ENCODE peak calls at places on chromosomes 6 and 20, in six cellular contexts. H, B, X, A, D and O are unnamed samples.

GRCh38 chr6:39312912-39313525 is 1.2 kb downstream of the KCNK17 start:
- DNase-seq in B (no peak), X (no peak), H (no peak), D (no peak), A (peak), O (no peak)

GRCh38 chr20:32301719-32302506 is 24.5 kb downstream of the KIF3B start:
- DNase-seq in X (no peak), A (no peak), D (no peak), B (no peak), H (no peak), O (no peak)

GRCh38 chr6:130600880-130601341 is 226.3 kb upstream of the SMLR1 start:
- DNase-seq in A (no peak), X (peak), B (no peak), D (peak), H (peak), O (peak)

GRCh38 chr6:21996425-21997207 is 300.2 kb downstream of the PRL start:
- DNase-seq in D (no peak), B (no peak), H (no peak), A (no peak), X (no peak), O (no peak)

GRCh38 chr6:89643411-89643810 is 4.9 kb upstream of the LYRM2 start:
- DNase-seq in B (no peak), X (no peak), H (no peak), A (no peak), D (no peak), O (no peak)

GRCh38 chr6:108689279-108690161 is 128.8 kb downstream of the FOXO3 start:
- DNase-seq in B (peak), H (peak), A (peak), X (peak), D (no peak), O (peak)

GRCh38 chr20:62182469-62183425 is at the start of gene MTG2:
- DNase-seq in A (peak), D (peak), B (peak), X (peak), H (peak), O (peak)

GRCh38 chr20:25299801-25300200 is 51.9 kb downstream of the PYGB start:
- DNase-seq in X (no peak), D (no peak), A (no peak), H (peak), B (no peak), O (peak)

GRCh38 chr6:723540-723939 is 30.6 kb upstream of the EXOC2 start:
- DNase-seq in H (no peak), X (no peak), A (no peak), B (no peak), D (no peak), O (peak)

GRCh38 chr6:160036331-160036695 is 67.4 kb downstream of the IGF2R start:
- DNase-seq in A (no peak), H (no peak), X (no peak), D (no peak), B (no peak), O (no peak)

GRCh38 chr20:58086763-58087566 is 141.5 kb downstream of the ANKRD60 start:
- DNase-seq in B (peak), A (no peak), X (peak), H (peak), D (no peak), O (peak)

GRCh38 chr6:18110160-18110559 is 12.3 kb downstream of the NHLRC1 start:
- DNase-seq in B (no peak), D (no peak), X (no peak), H (peak), A (no peak), O (no peak)

GRCh38 chr20:25340380-25340779 is 50.3 kb downstream of the ABHD12 start:
- DNase-seq in D (no peak), B (no peak), H (no peak), X (no peak), A (no peak), O (no peak)

GRCh38 chr20:11958852-11959251 is 41.2 kb downstream of the BTBD3 start:
- DNase-seq in X (no peak), B (no peak), A (no peak), H (no peak), D (no peak), O (no peak)

GRCh38 chr20:47568019-47568418 is 66.3 kb downstream of the NCOA3 start:
- DNase-seq in B (no peak), X (peak), H (peak), D (peak), A (no peak), O (peak)

GRCh38 chr6:129186988-129187387 is 304.1 kb downstream of the LAMA2 start:
- DNase-seq in A (no peak), X (peak), B (no peak), D (peak), H (peak), O (peak)

GRCh38 chr6:7172605-7173185 is 64.9 kb downstream of the RREB1 start:
- DNase-seq in A (no peak), X (no peak), H (peak), B (no peak), D (no peak), O (no peak)

GRCh38 chr6:135568366-135568765 is 70.8 kb upstream of the AHI1 start:
- DNase-seq in D (peak), B (peak), A (no peak), X (peak), H (peak), O (peak)

GRCh38 chr6:165049362-165049761 is 260.0 kb downstream of the C6orf118 start:
- DNase-seq in B (no peak), D (no peak), X (peak), A (no peak), H (no peak), O (peak)

GRCh38 chr6:80263603-80264002 is 157.1 kb downstream of the BCKDHB start:
- DNase-seq in H (no peak), A (no peak), B (no peak), X (no peak), D (no peak), O (no peak)

GRCh38 chr6:167462913-167463312 is 138.0 kb downstream of the TTLL2 start:
- DNase-seq in H (no peak), B (no peak), D (no peak), X (no peak), A (no peak), O (no peak)

GRCh38 chr6:168054663-168055560 is 24.1 kb downstream of the FRMD1 start:
- DNase-seq in D (no peak), A (peak), B (no peak), X (no peak), H (no peak), O (no peak)

GRCh38 chr20:15889073-15889923 is 684.0 kb downstream of the KIF16B start:
- DNase-seq in H (no peak), X (no peak), D (no peak), B (no peak), A (no peak), O (no peak)

GRCh38 chr20:5719861-5720401 is 30.3 kb upstream of the SHLD1 start:
- DNase-seq in H (peak), X (no peak), D (no peak), A (no peak), B (no peak), O (peak)

GRCh38 chr6:136774228-136775041 is 17.8 kb downstream of the MAP3K5 start:
- DNase-seq in H (peak), D (no peak), X (peak), B (no peak), A (no peak), O (peak)

GRCh38 chr6:111761783-111762312 is 111.4 kb downstream of the FYN start:
- DNase-seq in H (peak), D (no peak), B (no peak), X (peak), A (no peak), O (peak)

GRCh38 chr20:51532577-51533191 is 9.8 kb downstream of the NFATC2 start:
- DNase-seq in D (no peak), X (no peak), H (peak), A (peak), B (no peak), O (no peak)

GRCh38 chr6:36387440-36388303 is at the start of gene ETV7:
- DNase-seq in H (peak), A (no peak), D (no peak), B (peak), X (peak), O (no peak)

GRCh38 chr6:73738367-73739028 is 42.5 kb downstream of the CD109 start:
- DNase-seq in A (no peak), H (no peak), D (no peak), B (no peak), X (no peak), O (no peak)

GRCh38 chr20:41738584-41739193 is 120.5 kb upstream of the CHD6 start:
- DNase-seq in B (no peak), X (peak), D (peak), H (peak), A (peak), O (peak)
- TF ChIP-seq CTCF in B (peak), X (peak), D (peak), H (peak), A (peak), O (peak)

GRCh38 chr6:12967686-12968085 is 251.1 kb downstream of the PHACTR1 start:
- DNase-seq in B (no peak), X (no peak), H (no peak), D (peak), A (no peak), O (no peak)
- H3K4me3 ChIP-seq in B (no peak), X (no peak), H (no peak), D (no peak), A (no peak), O (no peak)

GRCh38 chr6:162907876-162908481 is 180.2 kb downstream of the PACRG start:
- DNase-seq in X (peak), H (peak), A (no peak), B (no peak), D (peak), O (peak)
- TF ChIP-seq CTCF in X (peak), H (peak), A (peak), B (no peak), D (peak), O (peak)

GRCh38 chr6:152301021-152301805 is 335.9 kb downstream of the SYNE1 start:
- DNase-seq in H (peak), B (no peak), A (no peak), D (no peak), X (peak), O (peak)

GRCh38 chr6:152301806-152302568 is 335.2 kb downstream of the SYNE1 start:
- DNase-seq in D (peak), X (peak), H (peak), A (peak), B (peak), O (peak)

GRCh38 chr6:152298055-152298647 is 339.0 kb downstream of the SYNE1 start:
- DNase-seq in A (no peak), H (no peak), D (no peak), X (no peak), B (no peak), O (no peak)

GRCh38 chr6:152299336-152299735 is 337.8 kb downstream of the SYNE1 start:
- DNase-seq in A (no peak), H (no peak), X (no peak), D (no peak), B (no peak), O (no peak)

DNA sequence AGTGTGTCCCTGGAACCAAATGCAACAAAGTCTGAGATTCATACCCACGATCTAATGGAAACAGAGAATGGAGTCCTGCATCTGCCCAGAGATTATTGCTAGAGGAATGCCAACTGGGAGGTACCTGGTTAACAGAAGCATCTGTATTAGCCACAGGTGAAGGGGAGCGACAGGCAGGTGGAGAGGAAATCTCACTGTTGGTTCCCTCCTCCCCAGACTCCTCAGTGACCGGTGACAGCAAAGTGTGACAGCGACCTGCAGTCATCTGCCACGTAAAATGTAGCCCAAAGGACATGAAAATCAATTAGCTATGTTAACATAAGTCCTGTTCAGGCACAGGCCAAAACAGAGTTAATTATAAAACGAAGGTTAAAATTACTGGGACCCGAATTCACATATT is 336.6 kb downstream of the SYNE1 start:
- DNase-seq in H (no peak), B (no peak), X (no peak), A (no peak), D (no peak), O (no peak)
- H3K4me3 ChIP-seq in H (no peak), B (no peak), X (peak), A (peak), D (no peak), O (peak)

GRCh38 chr6:37860226-37860839 is 40.8 kb downstream of the ZFAND3 start:
- DNase-seq in B (peak), H (peak), A (no peak), X (peak), D (no peak), O (peak)
- TF ChIP-seq CTCF in B (peak), H (peak), A (peak), X (peak), D (peak), O (peak)

DNA sequence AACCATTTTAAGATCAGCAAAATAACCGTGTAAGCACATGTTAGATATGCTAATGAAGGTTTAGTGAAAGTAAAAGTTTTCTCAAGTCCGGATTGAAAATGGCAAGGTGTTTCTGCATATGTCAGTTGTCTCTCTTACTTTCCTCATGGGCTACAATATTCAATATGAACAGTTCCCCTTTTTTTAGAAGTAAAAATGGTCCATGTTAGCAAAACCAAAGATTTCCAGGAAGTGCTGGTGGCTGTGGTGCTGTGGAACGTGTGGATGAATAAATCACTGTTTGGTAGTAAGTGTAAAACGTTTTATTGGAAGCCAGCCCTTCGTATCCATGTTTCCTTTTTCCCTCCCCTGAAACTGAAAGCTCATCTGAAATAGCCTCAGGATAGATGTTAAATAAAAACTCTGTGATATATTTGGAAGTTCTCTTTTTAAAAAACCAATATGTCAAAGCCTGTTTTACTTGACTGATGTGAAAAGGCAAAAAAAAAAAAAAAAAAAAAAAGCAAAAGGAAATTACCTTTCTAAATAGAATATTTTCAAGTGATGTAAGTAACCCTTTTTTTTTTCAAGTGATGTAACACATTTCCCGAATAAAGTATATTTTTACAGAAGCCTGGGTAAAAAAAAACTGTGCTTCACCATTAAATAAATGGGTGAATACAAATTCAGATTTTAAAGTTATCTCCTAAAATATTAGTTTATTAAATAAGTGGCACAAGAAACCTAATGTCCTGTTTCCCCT is 41.9 kb downstream of the PLEKHG1 start:
- DNase-seq in A (no peak), B (no peak), D (no peak), H (no peak), X (peak), O (no peak)
- H3K4me3 ChIP-seq in A (peak), B (peak), D (no peak), H (no peak), X (no peak), O (no peak)

GRCh38 chr6:40848038-40848437 is 191.0 kb downstream of the UNC5CL start:
- DNase-seq in H (peak), B (no peak), X (no peak), D (no peak), A (no peak), O (no peak)

GRCh38 chr6:40845588-40845987 is 193.4 kb downstream of the UNC5CL start:
- DNase-seq in X (peak), D (no peak), B (peak), A (no peak), H (peak), O (peak)

GRCh38 chr6:40848868-40849524 is 190.0 kb downstream of the UNC5CL start:
- DNase-seq in B (no peak), D (no peak), A (no peak), X (no peak), H (no peak), O (no peak)

GRCh38 chr6:40841721-40842120 is 197.3 kb downstream of the UNC5CL start:
- DNase-seq in A (no peak), H (no peak), D (no peak), B (no peak), X (no peak), O (no peak)

DNA sequence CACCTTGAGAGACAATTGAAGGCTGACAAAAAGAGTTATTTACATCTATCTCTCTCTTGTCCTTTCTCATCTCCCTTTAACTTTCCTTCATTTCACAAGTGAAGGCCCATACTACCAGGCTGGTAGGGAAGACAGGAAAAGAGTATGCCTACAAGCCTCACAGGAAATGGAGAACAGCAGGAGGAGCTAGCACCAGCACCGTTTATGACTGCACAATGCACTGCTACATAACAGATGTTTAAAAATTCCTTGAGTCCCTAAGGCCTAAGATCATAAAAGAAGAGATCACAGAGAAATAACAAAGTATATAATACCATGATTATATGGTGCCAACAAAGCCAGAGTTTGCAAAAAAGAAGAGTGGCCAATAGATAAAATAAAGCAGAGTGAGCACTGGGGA is 194.8 kb downstream of the UNC5CL start:
- DNase-seq in X (no peak), A (no peak), H (no peak), D (no peak), B (no peak), O (no peak)
- TF ChIP-seq CTCF in X (no peak), A (no peak), H (no peak), D (no peak), B (no peak), O (no peak)

DNA sequence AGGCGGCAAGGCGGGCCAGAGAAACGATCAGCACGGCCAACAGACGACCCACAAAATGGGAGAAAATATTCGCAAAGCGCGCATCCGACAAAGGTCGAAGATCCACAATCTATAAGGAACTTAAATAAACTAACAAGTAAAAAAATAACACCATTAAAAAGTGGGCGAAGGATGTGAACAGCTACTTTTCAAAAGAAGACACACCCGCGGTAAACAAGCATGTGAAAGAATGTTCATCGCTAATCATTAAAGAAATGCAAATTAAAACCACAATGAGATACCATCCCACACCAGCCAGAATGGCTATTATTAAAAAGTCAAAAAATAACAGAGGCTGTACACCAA is 117.8 kb upstream of the SIRPA start:
- DNase-seq in A (no peak), H (no peak), B (no peak), X (no peak), D (no peak), O (no peak)
- H3K4me3 ChIP-seq in A (peak), H (no peak), B (peak), X (peak), D (peak), O (peak)

GRCh38 chr20:3659492-3660261 is 3.5 kb downstream of the GFRA4 start:
- DNase-seq in H (no peak), D (no peak), X (no peak), A (no peak), B (no peak), O (no peak)
- TF ChIP-seq CTCF in H (no peak), D (peak), X (peak), A (no peak), B (no peak), O (peak)

GRCh38 chr20:2995796-2996195 is 47.6 kb upstream of the GNRH2 start:
- DNase-seq in D (no peak), B (no peak), X (no peak), A (no peak), H (no peak), O (no peak)
- H3K4me3 ChIP-seq in D (no peak), B (no peak), X (no peak), A (no peak), H (no peak), O (no peak)